ENCODE peak calls at places on chromosomes 16 and 17, in four cellular contexts. V is tibial artery, Z is fibroblast of lung, B is heart right ventricle. K is an unnamed sample.

GRCh38 chr17:65154770-65155589 is 17.8 kb downstream of the RGS9 start:
- DNase-seq in V (no peak), Z (peak), B (no peak), K (peak)

GRCh38 chr16:63527404-63527803 is 1491.2 kb upstream of the CDH8 start:
- DNase-seq in V (no peak), Z (no peak), B (no peak), K (no peak)

GRCh38 chr17:45656527-45657181 is 127.5 kb upstream of the CRHR1 start:
- DNase-seq in V (peak), Z (no peak), B (no peak), K (no peak)

GRCh38 chr17:65243838-65244237 is 106.7 kb downstream of the RGS9 start:
- DNase-seq in V (no peak), Z (peak), B (peak), K (peak)

GRCh38 chr17:17139972-17140589 is 66.1 kb downstream of the PLD6 start:
- DNase-seq in V (no peak), Z (peak), B (no peak), K (no peak)

GRCh38 chr17:53996896-53997295 is 174.2 kb downstream of the KIF2B start:
- DNase-seq in V (no peak), Z (no peak), B (no peak), K (no peak)

GRCh38 chr16:68991075-68991474 is 114.4 kb upstream of the HAS3 start:
- DNase-seq in V (no peak), Z (no peak), B (no peak), K (no peak)

GRCh38 chr16:3907586-3907985 is 27.1 kb upstream of the CREBBP start:
- DNase-seq in V (no peak), Z (no peak), B (no peak), K (no peak)

GRCh38 chr17:48198950-48199541 is 91.5 kb downstream of the SNX11 start:
- DNase-seq in V (no peak), Z (no peak), B (no peak), K (no peak)

GRCh38 chr16:20844588-20844987 is 38.3 kb downstream of the REXO5 start:
- DNase-seq in V (no peak), Z (no peak), B (no peak), K (no peak)

GRCh38 chr16:12303649-12304048 is 327.1 kb downstream of the SNX29 start:
- DNase-seq in V (no peak), Z (no peak), B (no peak), K (peak)

GRCh38 chr16:21156767-21157467 is 1.6 kb upstream of the LDAF1 start:
- DNase-seq in V (no peak), Z (peak), B (peak), K (peak)

GRCh38 chr17:51200295-51200694 is 34.1 kb downstream of the NME2 start:
- DNase-seq in V (no peak), Z (no peak), B (no peak), K (no peak)

GRCh38 chr16:87017388-87018012 is 299.7 kb downstream of the C16orf95 start:
- DNase-seq in V (peak), Z (peak), B (no peak), K (peak)

GRCh38 chr16:15495898-15496297 is 61.5 kb downstream of the BMERB1 start:
- DNase-seq in V (no peak), Z (no peak), B (no peak), K (no peak)

GRCh38 chr16:74936902-74937560 is 47.9 kb downstream of the WDR59 start:
- DNase-seq in V (peak), Z (peak), B (no peak), K (peak)

GRCh38 chr17:12089809-12090384 is 69.2 kb downstream of the MAP2K4 start:
- DNase-seq in V (no peak), Z (peak), B (no peak), K (peak)

GRCh38 chr16:11296706-11297491 is 15.8 kb upstream of the PRM1 start:
- DNase-seq in V (no peak), Z (peak), B (no peak), K (no peak)

GRCh38 chr16:56789360-56789759 is 59.4 kb downstream of the NUP93 start:
- DNase-seq in V (no peak), Z (peak), B (peak), K (peak)

GRCh38 chr17:956905-957304 is 22.7 kb downstream of the NXN start:
- DNase-seq in V (no peak), Z (peak), B (no peak), K (no peak)

GRCh38 chr16:29820730-29821662 is 734 bp downstream of the MVP start:
- DNase-seq in V (peak), Z (no peak), B (peak), K (peak)

GRCh38 chr16:74035816-74036215 is 260.8 kb upstream of the PSMD7 start:
- DNase-seq in V (no peak), Z (no peak), B (no peak), K (no peak)

GRCh38 chr17:66777689-66778225 is 57.2 kb upstream of the CACNG5 start:
- DNase-seq in V (no peak), Z (peak), B (no peak), K (peak)

GRCh38 chr16:2149630-2150417 is 1.4 kb downstream of the RAB26 start:
- DNase-seq in V (no peak), Z (peak), B (no peak), K (no peak)

GRCh38 chr17:80608326-80608725 is 63.7 kb downstream of the RPTOR start:
- DNase-seq in V (no peak), Z (no peak), B (no peak), K (no peak)

GRCh38 chr17:30958187-30958586 is 12.7 kb upstream of the RNF135 start:
- DNase-seq in V (peak), Z (no peak), B (no peak), K (no peak)

GRCh38 chr16:27350006-27350405 is 36.2 kb downstream of the IL4R start:
- DNase-seq in V (no peak), Z (no peak), B (no peak), K (no peak)

DNA sequence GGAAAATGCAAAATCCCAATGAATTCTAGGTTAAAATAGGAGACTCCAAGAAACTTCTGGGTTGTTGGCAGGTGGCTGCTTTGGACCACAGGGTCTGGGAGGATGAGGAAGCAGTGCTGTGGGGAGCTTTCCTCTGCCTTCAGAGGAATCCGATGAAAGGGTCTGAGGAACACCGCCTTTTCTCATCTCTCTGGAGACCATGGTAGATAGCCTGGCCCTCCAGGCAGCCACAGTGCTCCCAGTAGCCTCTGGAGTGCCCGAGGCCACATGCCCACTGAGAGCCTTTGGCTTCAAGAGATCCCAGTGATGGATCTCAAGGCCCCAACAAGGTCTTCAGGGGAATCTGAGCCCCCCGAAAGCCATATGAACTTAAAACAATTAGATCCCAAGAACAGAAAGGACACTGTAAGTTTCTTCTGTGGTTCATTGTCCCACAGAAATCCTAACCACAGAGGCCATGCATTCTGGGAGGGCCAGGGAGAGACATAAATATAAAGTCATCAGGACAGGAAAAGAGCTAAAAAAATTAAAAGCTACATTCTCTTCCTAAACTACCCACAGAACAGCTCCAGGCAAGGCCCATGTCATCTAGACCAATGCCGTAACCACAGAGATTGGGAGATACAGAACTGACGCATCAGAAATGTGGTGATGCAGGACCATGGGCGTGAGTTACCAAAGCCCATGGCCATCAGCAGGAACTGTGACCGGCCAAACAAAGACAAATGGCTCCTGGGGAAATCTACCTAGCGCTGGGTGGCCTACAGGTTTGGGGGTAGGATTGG is 24.3 kb downstream of the TK2 start:
- DNase-seq in V (no peak), Z (peak), B (no peak), K (no peak)
- H3K4me3 ChIP-seq in V (no peak), Z (no peak), B (no peak), K (no peak)

GRCh38 chr16:67579686-67580085 is 17.4 kb downstream of the CTCF start:
- DNase-seq in V (no peak), Z (no peak), B (no peak), K (no peak)
- TF ChIP-seq CTCF in V (no peak), Z (no peak), B (no peak), K (no peak)

GRCh38 chr17:7249830-7250229 is 1.7 kb downstream of the CTDNEP1 start:
- DNase-seq in V (no peak), Z (no peak), B (no peak), K (no peak)
- H3K4me3 ChIP-seq in V (peak), Z (peak), B (peak), K (peak)

GRCh38 chr16:50674831-50675230 is 6.3 kb downstream of the SNX20 start:
- DNase-seq in V (no peak), Z (no peak), B (no peak), K (no peak)

GRCh38 chr16:50679266-50679665 is 1.8 kb downstream of the SNX20 start:
- DNase-seq in V (peak), Z (no peak), B (no peak), K (no peak)

GRCh38 chr16:50675686-50676610 is 5.2 kb downstream of the SNX20 start:
- DNase-seq in V (no peak), Z (no peak), B (no peak), K (no peak)

GRCh38 chr16:50676684-50677225 is 4.4 kb downstream of the SNX20 start:
- DNase-seq in V (no peak), Z (no peak), B (no peak), K (no peak)

DNA sequence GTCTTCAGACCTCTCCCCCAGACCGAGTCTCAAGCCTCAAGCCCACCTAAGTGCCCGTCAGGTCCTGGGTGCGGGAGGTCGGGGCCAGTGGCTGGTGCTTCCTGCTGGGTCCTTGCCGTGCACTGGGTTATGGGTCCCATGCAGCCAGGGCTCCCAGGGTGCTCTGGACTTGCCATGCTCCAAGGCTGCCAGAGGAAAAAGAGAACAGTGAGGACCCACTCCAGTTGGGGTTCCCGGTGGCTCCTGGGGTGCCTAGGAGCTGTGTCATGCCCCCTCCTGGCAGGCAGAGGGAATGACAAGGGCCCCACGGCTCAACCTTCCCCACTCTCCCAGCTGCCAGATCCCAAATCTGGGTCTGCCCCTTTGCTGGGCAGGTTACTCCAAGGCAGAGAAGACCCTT is 3.8 kb downstream of the SNX20 start:
- DNase-seq in V (peak), Z (no peak), B (no peak), K (no peak)
- TF ChIP-seq CTCF in V (no peak), Z (peak), B (no peak), K (peak)

DNA sequence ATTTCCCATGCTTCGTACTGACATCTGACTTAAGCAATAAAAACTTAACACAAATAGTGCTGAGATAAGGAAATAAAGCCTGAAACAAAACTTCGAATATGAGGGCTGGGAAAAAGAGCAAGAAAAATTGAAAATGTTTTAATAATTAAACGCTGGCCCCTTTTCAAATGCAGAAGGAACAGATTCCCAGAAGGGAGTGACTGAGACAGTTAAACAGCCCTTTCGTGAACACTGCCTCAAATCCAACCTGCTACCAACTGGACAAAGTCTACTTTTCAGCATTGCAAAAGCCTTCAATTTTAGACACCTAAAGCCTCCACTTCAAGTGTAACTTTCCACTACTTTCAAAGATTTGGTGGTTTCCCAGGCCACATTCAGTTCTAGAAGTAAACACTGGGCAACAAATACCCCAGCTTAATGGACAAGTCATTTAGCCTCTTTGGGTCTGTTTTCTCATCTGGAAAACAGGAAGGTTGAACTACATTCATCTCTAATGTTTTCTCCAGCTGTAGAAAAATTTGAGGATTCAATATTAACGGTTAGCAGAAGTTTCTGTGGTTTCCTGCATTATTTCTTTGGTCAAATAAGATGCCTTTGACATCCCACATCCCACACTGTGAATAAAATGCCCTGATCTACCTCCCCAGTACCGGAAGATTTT is 11.8 kb downstream of the RFFL start:
- DNase-seq in V (no peak), Z (peak), B (no peak), K (no peak)
- H3K4me3 ChIP-seq in V (no peak), Z (no peak), B (no peak), K (no peak)

GRCh38 chr17:57948555-57949420 is 6.4 kb downstream of the CUEDC1 start:
- DNase-seq in V (peak), Z (peak), B (no peak), K (peak)
- TF ChIP-seq CTCF in V (no peak), Z (no peak), B (no peak), K (peak)

K was measured in fibroblast of the aortic adventitia.